ENCODE peak calls at places on chromosome 9, in seven cellular contexts. E is MM.1S; Z is foreskin fibroblast; K is right lobe of liver; D is stimulated activated CD4-positive, alpha-beta T cell treated with anti-CD3 and anti-CD28 coated beads, TNF-alpha, amount 100 ng/mL, for 1 hour; V is nephron progenitor cell; N is NCI-H1436. U is an unnamed sample.

GRCh38 chr9:111167341-111167740 is 129.1 kb upstream of the LPAR1 start:
- DNase-seq in E (no peak), V (no peak), D (no peak), K (no peak), Z (no peak), N (no peak), U (no peak)

GRCh38 chr9:38082456-38083287 is 13.6 kb upstream of the SHB start:
- DNase-seq in E (no peak), V (no peak), N (no peak), Z (no peak), K (no peak), D (no peak), U (peak; percentile 15)

GRCh38 chr9:81574399-81574798 is 114.9 kb downstream of the TLE1 start:
- DNase-seq in N (no peak), K (no peak), E (no peak), V (no peak), D (no peak), Z (peak; percentile 60), U (peak; percentile 30)

GRCh38 chr9:3237121-3237520 is 288.7 kb downstream of the RFX3 start:
- DNase-seq in E (no peak), V (no peak), D (no peak), K (no peak), N (no peak), Z (peak; percentile 38), U (no peak)

GRCh38 chr9:36835271-36835996 is 198.6 kb downstream of the PAX5 start:
- DNase-seq in V (no peak), Z (no peak), E (no peak), K (no peak), D (no peak), N (no peak), U (no peak)

GRCh38 chr9:101376117-101376866 is 8.5 kb downstream of the BAAT start:
- DNase-seq in K (peak; percentile 72), D (no peak), V (no peak), N (no peak), E (no peak), Z (no peak), U (no peak)

GRCh38 chr9:20981486-20981885 is 50.0 kb downstream of the HACD4 start:
- DNase-seq in N (no peak), Z (peak; percentile 77), V (no peak), E (no peak), D (no peak), K (no peak), U (peak; percentile 92)

GRCh38 chr9:8732367-8733075 is 932.9 kb upstream of the DMAC1 start:
- DNase-seq in E (no peak), D (no peak), Z (no peak), N (no peak), V (no peak), K (no peak), U (no peak)

GRCh38 chr9:127742435-127743088 is 7.5 kb upstream of the TOR2A start:
- DNase-seq in N (peak; percentile 93), E (no peak), K (no peak), V (peak; percentile 90), Z (peak; percentile 93), D (no peak), U (peak; percentile 71)

GRCh38 chr9:91733006-91733624 is 216.9 kb downstream of the ROR2 start:
- DNase-seq in N (no peak), Z (no peak), V (no peak), E (no peak), D (no peak), K (no peak), U (no peak)

GRCh38 chr9:109859447-109859846 is 79.4 kb downstream of the PALM2AKAP2 start:
- DNase-seq in V (no peak), D (no peak), N (no peak), K (no peak), Z (peak; percentile 22), E (no peak), U (no peak)

GRCh38 chr9:122213589-122214413 is 15.0 kb downstream of the LHX6 start:
- DNase-seq in V (peak; percentile 94), Z (no peak), E (peak; percentile 71), K (no peak), D (no peak), N (peak; percentile 87), U (no peak)

GRCh38 chr9:129242971-129243561 is 65.0 kb upstream of the IER5L start:
- DNase-seq in K (peak; percentile 23), Z (peak; percentile 78), E (no peak), D (no peak), V (no peak), N (no peak), U (peak; percentile 74)

GRCh38 chr9:132670359-132670815 is at the start of gene GTF3C4:
- DNase-seq in V (peak; percentile 90), N (peak; percentile 75), D (peak; percentile 62), Z (peak; percentile 90), K (peak; percentile 89), E (peak; percentile 78), U (peak; percentile 70)

GRCh38 chr9:129270903-129271431 is 92.9 kb upstream of the IER5L start:
- DNase-seq in D (no peak), V (no peak), K (peak; percentile 29), Z (peak; percentile 81), N (no peak), E (peak; percentile 95), U (peak; percentile 37)

GRCh38 chr9:96219615-96220257 is 82.2 kb downstream of the HSD17B3 start:
- DNase-seq in K (peak; percentile 59), D (no peak), N (no peak), E (no peak), V (peak; percentile 18), Z (peak; percentile 51), U (peak; percentile 51)

GRCh38 chr9:6055213-6055612 is 39.8 kb upstream of the RANBP6 start:
- DNase-seq in K (no peak), D (no peak), Z (peak; percentile 89), E (peak; percentile 80), N (peak; percentile 45), V (peak; percentile 42), U (peak; percentile 92)

GRCh38 chr9:129737479-129738269 is 15.2 kb downstream of the PTGES start:
- DNase-seq in E (peak; percentile 74), K (peak; percentile 86), N (peak; percentile 68), V (peak; percentile 93), Z (peak; percentile 87), D (peak; percentile 71), U (peak; percentile 56)

GRCh38 chr9:123478160-123478559 is 122.2 kb downstream of the CRB2 start:
- DNase-seq in E (no peak), V (no peak), N (no peak), Z (no peak), D (no peak), K (no peak), U (no peak)

GRCh38 chr9:36930941-36931340 is 103.1 kb downstream of the PAX5 start:
- DNase-seq in N (no peak), V (no peak), K (no peak), D (no peak), Z (no peak), E (no peak), U (no peak)

GRCh38 chr9:96279927-96280326 is 22.0 kb downstream of the HSD17B3 start:
- DNase-seq in E (no peak), K (no peak), D (no peak), N (no peak), Z (no peak), V (no peak), U (no peak)

GRCh38 chr9:135791431-135792267 is 89.7 kb downstream of the KCNT1 start:
- DNase-seq in Z (no peak), N (no peak), E (no peak), K (no peak), D (no peak), V (no peak), U (no peak)

GRCh38 chr9:15248596-15248995 is 58.4 kb downstream of the TTC39B start:
- DNase-seq in Z (no peak), K (no peak), V (no peak), N (no peak), D (no peak), E (no peak), U (peak; percentile 28)

GRCh38 chr9:128712451-128713410 is 10.4 kb downstream of the PKN3 start:
- DNase-seq in D (no peak), V (no peak), Z (no peak), E (no peak), N (no peak), K (peak; percentile 49), U (no peak)

GRCh38 chr9:89983411-89983810 is 378.6 kb downstream of the GADD45G start:
- DNase-seq in N (no peak), Z (no peak), K (no peak), D (no peak), V (no peak), E (no peak), U (no peak)

GRCh38 chr9:99605016-99605743 is 216.5 kb upstream of the NR4A3 start:
- DNase-seq in Z (no peak), V (no peak), E (peak; percentile 22), N (no peak), D (no peak), K (no peak), U (no peak)

GRCh38 chr9:135476981-135477380 is 2.6 kb upstream of the PPP1R26 start:
- DNase-seq in K (no peak), Z (peak; percentile 43), E (no peak), N (no peak), D (no peak), V (no peak), U (no peak)

GRCh38 chr9:130263601-130264413 is 1.8 kb upstream of the HMCN2 start:
- DNase-seq in Z (peak; percentile 17), D (no peak), N (no peak), V (no peak), E (no peak), K (peak; percentile 72), U (no peak)

GRCh38 chr9:94949330-94949729 is 222.8 kb downstream of the AOPEP start:
- DNase-seq in D (no peak), Z (no peak), K (no peak), E (no peak), N (no peak), V (no peak), U (no peak)

GRCh38 chr9:74771262-74771585 is 116.5 kb downstream of the TRPM6 start:
- DNase-seq in D (no peak), N (no peak), V (no peak), Z (no peak), E (no peak), K (no peak), U (no peak)

GRCh38 chr9:94611638-94612068 is 18.0 kb upstream of the FBP2 start:
- DNase-seq in V (no peak), K (no peak), N (no peak), D (no peak), E (peak; percentile 72), Z (no peak), U (no peak)

GRCh38 chr9:129694265-129694664 is 28.8 kb downstream of the PRRX2 start:
- DNase-seq in Z (peak; percentile 51), K (no peak), E (no peak), N (no peak), V (no peak), D (no peak), U (peak; percentile 88)

GRCh38 chr9:95447660-95448420 is 68.9 kb downstream of the PTCH1 start:
- DNase-seq in D (no peak), K (no peak), N (no peak), V (peak; percentile 31), Z (no peak), E (no peak), U (no peak)

GRCh38 chr9:31372796-31373587 is 1011.5 kb upstream of the ACO1 start:
- DNase-seq in E (no peak), K (no peak), D (no peak), V (no peak), N (no peak), Z (peak; percentile 0), U (no peak)

U was measured in fibroblast of gingiva.